ENCODE peak calls at places on chromosomes 16 and 17, in four cellular contexts. One of them, this sample, is unnamed.

GRCh38 chr17:58680038-58680369 is 11.8 kb downstream of the TEX14 start:
- DNase-seq in A549: no peak
- DNase-seq in esophagus squamous epithelium: no peak
- DNase-seq in adrenal gland: no peak
- DNase-seq in this sample: no peak

GRCh38 chr17:64496348-64496785 is 487 bp downstream of the POLG2 start:
- DNase-seq in A549: no peak
- DNase-seq in esophagus squamous epithelium: no peak
- DNase-seq in adrenal gland: no peak
- DNase-seq in this sample: no peak

GRCh38 chr16:84406006-84406963 is 37.9 kb downstream of the ATP2C2 start:
- DNase-seq in A549: no peak
- DNase-seq in esophagus squamous epithelium: no peak
- DNase-seq in adrenal gland: no peak
- DNase-seq in this sample: no peak

GRCh38 chr17:64188088-64188487 is 58.1 kb upstream of the ERN1 start:
- DNase-seq in A549: no peak
- DNase-seq in esophagus squamous epithelium: no peak
- DNase-seq in adrenal gland: no peak
- DNase-seq in this sample: no peak

GRCh38 chr17:36544049-36544319 is 735 bp upstream of the GGNBP2 start:
- DNase-seq in A549: peak; percentile 46
- DNase-seq in esophagus squamous epithelium: no peak
- DNase-seq in adrenal gland: no peak
- DNase-seq in this sample: peak; percentile 71

GRCh38 chr16:49530396-49530795 is 156.8 kb downstream of the C16orf78 start:
- DNase-seq in A549: no peak
- DNase-seq in esophagus squamous epithelium: no peak
- DNase-seq in adrenal gland: no peak
- DNase-seq in this sample: no peak

GRCh38 chr16:30743690-30744089 is 4.5 kb upstream of the PHKG2 start:
- DNase-seq in A549: no peak
- DNase-seq in esophagus squamous epithelium: no peak
- DNase-seq in adrenal gland: no peak
- DNase-seq in this sample: no peak

GRCh38 chr17:74126179-74126900 is 77.1 kb upstream of the RPL38 start:
- DNase-seq in A549: no peak
- DNase-seq in esophagus squamous epithelium: no peak
- DNase-seq in adrenal gland: no peak
- DNase-seq in this sample: peak; percentile 23

GRCh38 chr17:82400830-82401229 is 17.3 kb upstream of the HEXD start:
- DNase-seq in A549: no peak
- DNase-seq in esophagus squamous epithelium: no peak
- DNase-seq in adrenal gland: peak; percentile 49
- DNase-seq in this sample: peak; percentile 84

GRCh38 chr17:27586203-27586701 is 44.7 kb upstream of the LGALS9 start:
- DNase-seq in A549: no peak
- DNase-seq in esophagus squamous epithelium: no peak
- DNase-seq in adrenal gland: no peak
- DNase-seq in this sample: no peak

GRCh38 chr17:37683454-37683984 is 40.3 kb upstream of the DDX52 start:
- DNase-seq in A549: no peak
- DNase-seq in esophagus squamous epithelium: no peak
- DNase-seq in adrenal gland: no peak
- DNase-seq in this sample: no peak

GRCh38 chr17:18008496-18009268 is 30.3 kb downstream of the ATPAF2 start:
- DNase-seq in A549: no peak
- DNase-seq in esophagus squamous epithelium: no peak
- DNase-seq in adrenal gland: no peak
- DNase-seq in this sample: no peak

GRCh38 chr17:4326608-4327007 is 39.9 kb downstream of the UBE2G1 start:
- DNase-seq in A549: no peak
- DNase-seq in esophagus squamous epithelium: no peak
- DNase-seq in adrenal gland: no peak
- DNase-seq in this sample: no peak

GRCh38 chr16:14337303-14338191 is 266.4 kb downstream of the MRTFB start:
- DNase-seq in A549: no peak
- DNase-seq in esophagus squamous epithelium: no peak
- DNase-seq in adrenal gland: no peak
- DNase-seq in this sample: no peak

GRCh38 chr17:44159519-44160210 is 10.8 kb upstream of the ASB16 start:
- DNase-seq in A549: no peak
- DNase-seq in esophagus squamous epithelium: no peak
- DNase-seq in adrenal gland: no peak
- DNase-seq in this sample: no peak

GRCh38 chr16:86516618-86517003 is 6.3 kb downstream of the FOXF1 start:
- DNase-seq in A549: no peak
- DNase-seq in esophagus squamous epithelium: no peak
- DNase-seq in adrenal gland: no peak
- DNase-seq in this sample: no peak

GRCh38 chr17:68611353-68612227 is 10.4 kb upstream of the FAM20A start:
- DNase-seq in A549: no peak
- DNase-seq in esophagus squamous epithelium: no peak
- DNase-seq in adrenal gland: no peak
- DNase-seq in this sample: no peak

GRCh38 chr17:48541036-48541573 is 3.8 kb downstream of the HOXB2 start:
- DNase-seq in A549: no peak
- DNase-seq in esophagus squamous epithelium: no peak
- DNase-seq in adrenal gland: no peak
- DNase-seq in this sample: no peak

GRCh38 chr16:88327566-88328312 is 55.0 kb upstream of the ZNF469 start:
- DNase-seq in A549: no peak
- DNase-seq in esophagus squamous epithelium: no peak
- DNase-seq in adrenal gland: no peak
- DNase-seq in this sample: no peak

GRCh38 chr16:55662641-55663040 is 6.9 kb downstream of the SLC6A2 start:
- DNase-seq in A549: no peak
- DNase-seq in esophagus squamous epithelium: no peak
- DNase-seq in adrenal gland: no peak
- DNase-seq in this sample: no peak

GRCh38 chr16:30124985-30125379 is 2.0 kb upstream of the MAPK3 start:
- DNase-seq in A549: no peak
- DNase-seq in esophagus squamous epithelium: no peak
- DNase-seq in adrenal gland: no peak
- DNase-seq in this sample: no peak

GRCh38 chr16:80924372-80924978 is 82.2 kb downstream of the CMC2 start:
- DNase-seq in A549: peak; percentile 43
- DNase-seq in esophagus squamous epithelium: no peak
- DNase-seq in adrenal gland: peak; percentile 55
- DNase-seq in this sample: peak; percentile 73

GRCh38 chr17:70108166-70108565 is 33.1 kb downstream of the KCNJ16 start:
- DNase-seq in A549: no peak
- DNase-seq in esophagus squamous epithelium: no peak
- DNase-seq in adrenal gland: no peak
- DNase-seq in this sample: no peak

DNA sequence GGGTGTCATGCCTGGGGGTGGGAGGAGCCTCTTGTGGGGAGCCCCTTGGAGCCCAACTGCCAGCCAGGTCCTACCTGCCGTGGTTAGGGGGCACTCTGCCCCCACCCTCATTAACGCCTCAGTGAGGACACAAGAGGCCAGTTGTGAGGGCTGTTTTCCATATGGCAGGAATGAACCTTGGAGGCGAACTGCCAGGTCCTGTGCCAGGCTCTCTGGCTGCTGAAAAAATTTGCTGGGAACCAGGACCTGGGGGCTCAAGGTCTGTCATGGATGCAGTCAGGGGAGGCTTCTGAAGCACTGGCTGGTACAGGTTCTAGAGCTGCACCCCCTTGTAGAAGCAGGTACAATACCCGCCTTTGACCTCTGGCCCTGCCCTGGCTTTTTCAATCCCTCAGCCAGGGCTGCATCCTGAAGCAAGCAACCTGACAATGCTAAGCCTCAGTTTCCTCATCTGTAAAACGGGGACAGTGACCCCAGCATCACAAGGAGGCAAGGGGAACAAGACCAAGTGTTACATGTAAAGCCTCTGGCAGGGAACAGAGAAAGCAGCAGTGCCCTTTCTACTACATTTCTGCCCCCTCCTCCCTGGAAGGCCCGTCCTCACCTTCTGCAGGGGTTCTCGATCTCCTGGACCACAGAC is 27.9 kb downstream of the LRRC75A start:
- DNase-seq in A549: no peak
- DNase-seq in esophagus squamous epithelium: no peak
- DNase-seq in adrenal gland: no peak
- DNase-seq in this sample: no peak
- H3K27ac ChIP-seq in A549: no peak overlapping the region
- H3K27ac ChIP-seq in esophagus squamous epithelium: no peak overlapping the region
- H3K27ac ChIP-seq in adrenal gland: peak overlapping the region; percentile 59
- H3K27ac ChIP-seq in this sample: peak overlapping the region; percentile 89

GRCh38 chr16:8623634-8624033 is 2.1 kb downstream of the METTL22 start:
- DNase-seq in A549: no peak
- DNase-seq in esophagus squamous epithelium: no peak
- DNase-seq in adrenal gland: no peak
- DNase-seq in this sample: no peak

GRCh38 chr16:8621221-8621571 is 302 bp upstream of the METTL22 start:
- DNase-seq in A549: no peak
- DNase-seq in esophagus squamous epithelium: no peak
- DNase-seq in adrenal gland: no peak
- DNase-seq in this sample: no peak

GRCh38 chr16:8622315-8622656 is 788 bp downstream of the METTL22 start:
- DNase-seq in A549: no peak
- DNase-seq in esophagus squamous epithelium: no peak
- DNase-seq in adrenal gland: no peak
- DNase-seq in this sample: no peak

GRCh38 chr16:8620535-8620934 is 963 bp upstream of the METTL22 start:
- DNase-seq in A549: no peak
- DNase-seq in esophagus squamous epithelium: no peak
- DNase-seq in adrenal gland: no peak
- DNase-seq in this sample: no peak

DNA sequence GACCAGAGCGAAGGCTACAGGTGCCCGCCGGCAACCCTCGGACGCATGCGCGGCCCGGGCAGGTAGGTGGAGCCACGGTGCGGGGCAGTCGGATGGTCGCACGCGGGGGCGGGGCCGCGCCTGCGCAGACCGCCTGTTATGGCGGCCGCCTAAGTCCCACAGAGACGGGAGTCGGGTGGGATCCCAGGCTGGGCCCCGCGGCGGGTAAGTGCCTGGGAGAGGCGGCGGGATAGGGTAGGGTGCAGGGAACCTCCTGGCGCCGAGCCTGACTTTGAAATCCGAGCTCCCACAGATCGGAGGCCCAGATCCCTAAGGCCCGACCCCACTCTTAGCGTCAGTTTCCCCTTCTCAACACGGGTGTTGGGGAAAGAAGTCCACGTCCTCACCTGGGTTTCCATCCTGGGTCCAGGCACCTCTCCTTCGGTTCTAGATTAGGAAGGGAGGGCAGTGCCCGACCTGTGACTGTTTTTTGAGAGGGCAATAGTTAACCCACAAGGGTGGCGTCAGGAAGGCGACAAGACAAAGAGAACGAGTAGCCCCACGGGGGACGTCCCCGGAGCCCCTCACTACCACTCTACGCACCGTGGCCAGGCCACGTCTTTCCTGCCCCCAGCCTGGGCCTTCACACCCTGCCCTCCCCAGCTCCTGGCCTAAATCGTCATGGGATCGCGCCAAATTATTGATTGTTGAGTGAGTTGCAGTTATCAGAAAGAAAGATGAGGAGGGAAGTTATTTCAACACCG is at the start of gene METTL22:
- DNase-seq in A549: peak; percentile 89
- DNase-seq in esophagus squamous epithelium: peak; percentile 46
- DNase-seq in adrenal gland: peak; percentile 88
- DNase-seq in this sample: peak; percentile 91
- TF ChIP-seq POLR2A in A549: peak; percentile 76
- TF ChIP-seq POLR2A in esophagus squamous epithelium: peak; percentile 41
- TF ChIP-seq POLR2A in adrenal gland: peak; percentile 65
- TF ChIP-seq POLR2A in this sample: peak; percentile 65

GRCh38 chr16:10949424-10949970 is 5.1 kb downstream of the CLEC16A start:
- DNase-seq in A549: no peak
- DNase-seq in esophagus squamous epithelium: no peak
- DNase-seq in adrenal gland: peak; percentile 56
- DNase-seq in this sample: no peak

GRCh38 chr16:10946308-10946707 is 1.9 kb downstream of the CLEC16A start:
- DNase-seq in A549: no peak
- DNase-seq in esophagus squamous epithelium: no peak
- DNase-seq in adrenal gland: no peak
- DNase-seq in this sample: no peak

GRCh38 chr16:10947211-10947787 is 2.9 kb downstream of the CLEC16A start:
- DNase-seq in A549: no peak
- DNase-seq in esophagus squamous epithelium: no peak
- DNase-seq in adrenal gland: no peak
- DNase-seq in this sample: no peak

GRCh38 chr16:10951016-10951415 is 6.7 kb downstream of the CLEC16A start:
- DNase-seq in A549: no peak
- DNase-seq in esophagus squamous epithelium: no peak
- DNase-seq in adrenal gland: no peak
- DNase-seq in this sample: no peak

GRCh38 chr16:10950393-10950792 is 6.0 kb downstream of the CLEC16A start:
- DNase-seq in A549: no peak
- DNase-seq in esophagus squamous epithelium: no peak
- DNase-seq in adrenal gland: no peak
- DNase-seq in this sample: no peak
- TF ChIP-seq CTCF in A549: no peak
- TF ChIP-seq CTCF in esophagus squamous epithelium: no peak
- TF ChIP-seq CTCF in adrenal gland: no peak
- TF ChIP-seq CTCF in this sample: no peak

DNA sequence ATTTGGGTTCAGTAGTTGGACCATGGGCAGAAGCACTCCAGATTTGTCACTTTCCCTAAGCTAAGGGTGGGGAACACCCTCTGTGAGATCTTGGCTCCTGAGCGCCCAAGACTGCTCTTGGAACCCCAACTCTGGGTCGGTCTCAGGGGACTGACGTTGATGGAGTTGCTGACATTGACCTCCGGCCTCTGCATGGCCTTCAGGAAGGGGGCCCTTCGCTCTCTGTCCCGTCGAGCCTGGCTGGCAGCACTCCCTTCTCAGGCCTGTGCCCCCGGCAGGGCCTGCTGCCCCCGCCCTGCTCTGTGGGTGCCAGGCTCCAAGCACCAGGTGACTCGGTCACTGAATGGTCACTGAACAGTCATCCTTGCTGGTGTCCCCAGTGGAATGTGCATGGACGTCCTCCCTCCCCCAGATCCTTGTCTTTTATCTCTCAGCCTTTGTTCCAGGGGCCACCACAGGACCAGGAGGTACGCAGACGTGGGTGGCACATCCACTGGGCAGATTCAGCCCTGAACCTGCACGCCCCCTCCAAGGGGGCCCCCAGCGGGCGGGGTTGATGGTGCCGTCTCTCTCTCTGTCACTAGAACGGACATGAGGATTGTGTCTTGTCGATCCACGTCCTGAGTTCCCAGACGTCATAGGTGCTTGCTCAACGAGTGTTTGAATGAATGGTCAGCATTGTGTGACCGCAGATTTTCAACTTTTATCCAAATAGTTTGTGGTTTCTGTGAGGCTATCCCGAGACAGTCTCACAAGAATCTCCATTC is 314.5 kb downstream of the SEC14L1 start:
- DNase-seq in A549: no peak
- DNase-seq in esophagus squamous epithelium: no peak
- DNase-seq in adrenal gland: no peak
- DNase-seq in this sample: no peak
- H3K27ac ChIP-seq in A549: no peak overlapping the region
- H3K27ac ChIP-seq in esophagus squamous epithelium: peak overlapping the region; percentile 91
- H3K27ac ChIP-seq in adrenal gland: peak overlapping the region; percentile 42
- H3K27ac ChIP-seq in this sample: peak overlapping the region; percentile 98

This sample was measured in Peyer's patch.